ENCODE peak calls at places on chromosomes 6 and 20, in eight cellular contexts. Z, G, N, U, T, O, R and M are unnamed samples.

GRCh38 chr6:35343092-35343834 is 905 bp downstream of the PPARD start:
- DNase-seq in Z (peak), O (no peak), T (peak), U (no peak), R (no peak), G (peak), N (no peak), M (no peak)

GRCh38 chr20:10047427-10047826 is 12.6 kb downstream of the ANKEF1 start:
- DNase-seq in R (no peak), U (no peak), T (no peak), N (peak), G (no peak), O (no peak), Z (no peak), M (no peak)

GRCh38 chr6:13215390-13215789 is 112.9 kb downstream of the TBC1D7 start:
- DNase-seq in O (no peak), T (no peak), U (no peak), G (no peak), N (no peak), R (no peak), Z (no peak), M (no peak)

GRCh38 chr20:42886801-42887200 is 302.9 kb downstream of the PTPRT start:
- DNase-seq in Z (no peak), R (no peak), T (no peak), G (no peak), N (no peak), U (no peak), O (no peak), M (no peak)

GRCh38 chr20:46010491-46011405 is 2.0 kb downstream of the MMP9 start:
- DNase-seq in Z (no peak), G (no peak), N (no peak), R (no peak), O (no peak), U (no peak), T (no peak), M (no peak)

GRCh38 chr20:11995750-11996567 is 78.3 kb downstream of the BTBD3 start:
- DNase-seq in N (no peak), U (no peak), T (no peak), G (no peak), O (no peak), Z (peak), R (no peak), M (no peak)

GRCh38 chr6:7879579-7879978 is 31.0 kb downstream of the TXNDC5 start:
- DNase-seq in N (no peak), O (no peak), Z (no peak), G (no peak), T (no peak), R (no peak), U (no peak), M (no peak)

GRCh38 chr6:134007077-134007476 is 45.3 kb downstream of the SLC2A12 start:
- DNase-seq in G (no peak), Z (no peak), N (no peak), R (no peak), O (no peak), T (no peak), U (no peak), M (no peak)

GRCh38 chr6:30113843-30114242 is 953 bp upstream of the TRIM31 start:
- DNase-seq in T (no peak), N (no peak), U (no peak), O (no peak), Z (no peak), G (no peak), R (no peak), M (no peak)

GRCh38 chr6:56842602-56843475 is 112.1 kb upstream of the BEND6 start:
- DNase-seq in G (no peak), O (peak), U (no peak), T (peak), Z (peak), R (no peak), N (peak), M (no peak)

GRCh38 chr6:132504757-132505156 is 8.2 kb downstream of the STX7 start:
- DNase-seq in R (no peak), N (no peak), G (no peak), Z (no peak), U (no peak), T (no peak), O (no peak), M (no peak)

GRCh38 chr6:158663465-158664167 is 13.8 kb downstream of the SYTL3 start:
- DNase-seq in R (no peak), O (no peak), U (no peak), Z (no peak), T (no peak), N (no peak), G (no peak), M (no peak)

GRCh38 chr6:14922306-14922705 is 323.6 kb upstream of the JARID2 start:
- DNase-seq in N (no peak), G (no peak), R (no peak), T (no peak), Z (peak), O (no peak), U (no peak), M (no peak)

GRCh38 chr20:54860716-54861115 is 385.3 kb downstream of the DOK5 start:
- DNase-seq in R (no peak), U (no peak), G (no peak), T (no peak), Z (no peak), O (no peak), N (no peak), M (no peak)

GRCh38 chr6:163489584-163489983 is 75.1 kb downstream of the QKI start:
- DNase-seq in T (no peak), G (no peak), U (no peak), Z (peak), N (no peak), O (no peak), R (no peak), M (peak)

GRCh38 chr6:35561113-35561512 is 48.4 kb upstream of the TULP1 start:
- DNase-seq in G (no peak), Z (no peak), N (no peak), T (no peak), R (no peak), O (no peak), U (no peak), M (no peak)

GRCh38 chr20:19460386-19460785 is 247.9 kb downstream of the SLC24A3 start:
- DNase-seq in Z (peak), O (no peak), T (no peak), G (no peak), N (no peak), U (no peak), R (no peak), M (peak)

GRCh38 chr6:138287144-138287955 is 69.1 kb upstream of the PBOV1 start:
- DNase-seq in N (peak), Z (peak), U (peak), G (no peak), T (peak), R (no peak), O (no peak), M (no peak)

GRCh38 chr20:39777610-39778009 is 815.5 kb downstream of the DHX35 start:
- DNase-seq in R (no peak), U (no peak), O (no peak), N (no peak), T (no peak), Z (no peak), G (no peak), M (no peak)

GRCh38 chr6:43739642-43740091 is 30.3 kb upstream of the VEGFA start:
- DNase-seq in Z (no peak), U (no peak), N (no peak), G (no peak), T (no peak), R (no peak), O (peak), M (no peak)

GRCh38 chr6:107116328-107116892 is 1.1 kb upstream of the BEND3 start:
- DNase-seq in R (no peak), G (peak), Z (peak), U (no peak), O (peak), T (peak), N (peak), M (no peak)

GRCh38 chr6:105179244-105180065 is at the start of gene POPDC3:
- DNase-seq in R (no peak), T (peak), G (no peak), U (no peak), N (peak), Z (peak), O (no peak), M (no peak)

GRCh38 chr20:23047001-23047737 is 2.3 kb downstream of the THBD start:
- DNase-seq in N (no peak), R (no peak), T (no peak), O (no peak), U (no peak), G (no peak), Z (no peak), M (no peak)

GRCh38 chr6:166588691-166589333 is 2.3 kb upstream of the RAMACL start:
- DNase-seq in R (peak), N (no peak), O (no peak), T (peak), G (peak), Z (peak), U (no peak), M (peak)

GRCh38 chr6:121055572-121056163 is 278.6 kb downstream of the TBC1D32 start:
- DNase-seq in R (peak), N (peak), T (peak), Z (peak), G (no peak), O (no peak), U (peak), M (peak)

GRCh38 chr6:52020961-52021570 is 66.3 kb downstream of the PKHD1 start:
- DNase-seq in U (peak), T (peak), Z (peak), O (no peak), G (no peak), N (peak), R (no peak), M (no peak)

GRCh38 chr6:110537208-110538123 is 61.1 kb upstream of the SLC22A16 start:
- DNase-seq in O (no peak), Z (peak), N (no peak), G (no peak), T (no peak), U (peak), R (peak), M (peak)

GRCh38 chr6:134589512-134589911 is 271.6 kb upstream of the SGK1 start:
- DNase-seq in T (no peak), G (no peak), N (no peak), R (peak), O (no peak), U (no peak), Z (peak), M (peak)

GRCh38 chr20:35369804-35370203 is 42.0 kb downstream of the UQCC1 start:
- DNase-seq in T (no peak), Z (peak), O (no peak), R (no peak), N (peak), G (no peak), U (no peak), M (peak)

GRCh38 chr6:157020398-157021266 is 243.5 kb downstream of the ARID1B start:
- DNase-seq in R (peak), Z (peak), O (no peak), U (peak), T (peak), G (peak), N (peak), M (no peak)

GRCh38 chr6:154567695-154568220 is 57.3 kb upstream of the CNKSR3 start:
- DNase-seq in R (no peak), G (no peak), Z (no peak), O (no peak), N (no peak), U (no peak), T (no peak), M (no peak)

GRCh38 chr6:125749112-125749863 is at the start of gene HEY2:
- DNase-seq in R (peak), Z (peak), T (peak), N (peak), O (peak), U (peak), G (peak), M (peak)
- TF ChIP-seq CTCF in R (no peak), Z (no peak), T (no peak), N (no peak), O (peak), U (no peak), G (no peak), M (no peak)

DNA sequence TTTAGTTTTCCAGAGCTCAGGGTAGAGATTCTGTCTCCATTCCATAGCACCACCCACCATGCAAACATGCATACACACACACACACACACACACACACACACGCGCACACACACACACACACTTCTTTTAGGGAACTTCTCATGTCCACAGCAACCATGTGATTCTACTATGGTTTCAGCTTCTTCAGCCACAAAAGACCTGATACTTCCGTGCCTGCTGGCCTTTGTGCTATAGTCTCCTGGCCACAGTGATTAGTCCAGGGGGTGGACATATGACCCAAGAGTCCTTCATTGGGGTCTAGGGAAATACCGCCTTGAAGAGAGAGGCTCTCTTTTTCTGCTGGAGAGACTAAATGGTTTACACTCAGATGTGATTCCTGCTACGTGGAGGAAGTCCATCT is 53.5 kb downstream of the CARMIL1 start:
- DNase-seq in O (no peak), N (no peak), U (no peak), G (peak), Z (no peak), T (peak), R (no peak), M (no peak)
- H3K4me3 ChIP-seq in O (no peak), N (no peak), U (no peak), G (no peak), Z (no peak), T (no peak), R (no peak), M (no peak)

GRCh38 chr6:150696156-150696555 is 96.5 kb downstream of the PLEKHG1 start:
- DNase-seq in G (no peak), O (no peak), R (no peak), Z (no peak), N (peak), T (no peak), U (no peak), M (no peak)
- TF ChIP-seq CTCF in G (no peak), O (no peak), R (no peak), Z (no peak), N (no peak), T (no peak), U (no peak), M (no peak)

GRCh38 chr6:16725145-16725864 is 36.0 kb downstream of the ATXN1 start:
- DNase-seq in Z (peak), U (no peak), N (no peak), O (no peak), G (no peak), T (no peak), R (no peak), M (peak)
- H3K4me3 ChIP-seq in Z (no peak), U (no peak), N (no peak), O (no peak), G (no peak), T (no peak), R (no peak), M (no peak)

GRCh38 chr6:117409863-117410262 is 15.9 kb downstream of the ROS1 start:
- DNase-seq in O (no peak), R (no peak), G (no peak), Z (no peak), N (no peak), U (no peak), T (no peak), M (no peak)

GRCh38 chr6:117399924-117400323 is 25.8 kb downstream of the ROS1 start:
- DNase-seq in T (no peak), N (no peak), R (no peak), O (no peak), U (no peak), G (no peak), Z (peak), M (no peak)

GRCh38 chr6:117401799-117402198 is 23.9 kb downstream of the ROS1 start:
- DNase-seq in T (no peak), N (no peak), Z (no peak), O (no peak), G (no peak), R (no peak), U (no peak), M (no peak)

GRCh38 chr6:117409420-117409819 is 16.3 kb downstream of the ROS1 start:
- DNase-seq in N (no peak), Z (no peak), U (no peak), G (no peak), T (no peak), R (no peak), O (no peak), M (no peak)

DNA sequence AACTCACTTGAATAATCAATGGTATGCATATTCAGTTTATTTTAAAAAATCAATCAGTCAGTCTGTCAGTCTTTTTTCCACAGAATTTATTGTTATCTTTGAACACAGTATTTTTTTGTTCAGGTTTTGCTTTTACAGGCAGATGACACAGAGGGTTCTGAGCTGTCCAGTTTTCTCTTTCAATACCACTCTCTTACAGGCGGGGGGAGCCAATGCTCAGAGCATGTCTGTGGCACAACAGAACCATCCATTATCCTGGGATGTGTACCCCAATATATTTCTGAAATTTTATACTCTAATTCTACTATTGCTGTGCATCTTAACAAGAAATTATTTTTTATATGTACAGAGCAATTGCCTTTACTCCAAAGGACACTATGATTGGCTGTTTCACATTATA is 21.2 kb downstream of the ROS1 start:
- DNase-seq in R (no peak), T (no peak), O (no peak), U (no peak), G (no peak), N (no peak), Z (peak), M (no peak)
- TF ChIP-seq CTCF in R (no peak), T (peak), O (no peak), U (no peak), G (no peak), N (peak), Z (peak), M (peak)

DNA sequence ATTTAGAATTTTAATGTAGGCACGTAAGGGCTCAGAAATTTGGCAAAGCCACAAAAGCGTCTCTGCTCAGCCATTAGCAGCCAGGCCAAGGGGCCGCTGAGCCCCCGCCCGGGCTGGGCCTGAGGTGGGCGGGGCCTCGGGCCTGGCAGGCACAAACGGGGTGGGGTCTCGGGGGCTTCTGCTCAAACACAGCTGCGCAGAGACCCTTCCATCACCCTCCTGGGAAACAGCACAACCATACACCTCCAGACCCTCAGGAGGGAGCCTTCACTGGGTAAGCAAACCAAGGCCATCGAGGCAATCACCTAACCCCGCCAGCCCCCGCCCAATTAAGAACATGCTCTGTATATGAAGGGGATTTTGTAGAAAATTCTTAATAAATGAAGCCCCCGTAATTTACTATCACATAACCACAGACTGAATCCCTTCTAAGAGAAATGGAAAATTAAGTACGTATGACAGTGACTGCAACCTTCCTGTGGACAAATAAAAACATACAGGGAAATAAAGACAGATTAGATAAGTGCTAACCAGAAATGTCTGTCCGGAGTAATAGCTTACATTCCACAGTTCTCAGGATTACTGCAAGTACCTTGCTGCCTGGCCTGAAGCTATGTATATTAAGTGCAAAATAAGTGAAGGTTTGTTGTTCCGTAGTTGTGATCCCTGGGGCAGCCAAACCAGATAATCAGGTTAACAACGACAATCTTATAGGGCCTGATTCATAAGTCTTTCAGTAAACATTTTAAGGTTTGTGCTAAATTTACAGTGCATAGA is 3.0 kb downstream of the NEDD9 start:
- DNase-seq in G (no peak), Z (peak), O (no peak), R (no peak), U (no peak), N (peak), T (no peak), M (no peak)
- H3K4me3 ChIP-seq in G (peak), Z (peak), O (peak), R (peak), U (no peak), N (peak), T (no peak), M (peak)

GRCh38 chr6:41071923-41072835 is at the start of gene OARD1:
- DNase-seq in R (peak), U (peak), N (peak), O (peak), Z (peak), T (peak), G (peak), M (peak)
- TF ChIP-seq CTCF in R (no peak), U (no peak), N (no peak), O (no peak), Z (no peak), T (no peak), G (peak), M (no peak)